ENCODE peak calls at places on chromosomes 1 and 21, in eight cellular contexts. One of them, this sample, is unnamed.
A peak's percentile ranks its signal among the peaks of the same experiment; 100 is the strongest.

GRCh38 chr1:232644209-232644608 is 14.3 kb upstream of the SIPA1L2 start:
- DNase-seq in testis: no peak
- DNase-seq in retinal pigment epithelial cell: no peak
- DNase-seq in tibial nerve: no peak
- DNase-seq in astrocyte: no peak
- DNase-seq in omental fat pad: no peak
- DNase-seq in heart right ventricle: no peak
- DNase-seq in HFF-Myc: no peak
- DNase-seq in this sample: no peak

GRCh38 chr1:82110366-82111254 is 309.9 kb downstream of the ADGRL2 start:
- DNase-seq in testis: no peak
- DNase-seq in omental fat pad: no peak
- DNase-seq in tibial nerve: no peak
- DNase-seq in retinal pigment epithelial cell: no peak
- DNase-seq in astrocyte: no peak
- DNase-seq in heart right ventricle: no peak
- DNase-seq in HFF-Myc: no peak
- DNase-seq in this sample: no peak

GRCh38 chr1:121443131-121443530 is 258.4 kb downstream of the SRGAP2C start:
- DNase-seq in retinal pigment epithelial cell: no peak
- DNase-seq in omental fat pad: no peak
- DNase-seq in HFF-Myc: peak; percentile 25
- DNase-seq in testis: no peak
- DNase-seq in heart right ventricle: no peak
- DNase-seq in tibial nerve: no peak
- DNase-seq in astrocyte: peak; percentile 2
- DNase-seq in this sample: no peak

GRCh38 chr1:64514197-64514765 is 44.4 kb downstream of the CACHD1 start:
- DNase-seq in astrocyte: peak; percentile 92
- DNase-seq in testis: no peak
- DNase-seq in heart right ventricle: no peak
- DNase-seq in tibial nerve: no peak
- DNase-seq in HFF-Myc: peak; percentile 73
- DNase-seq in retinal pigment epithelial cell: no peak
- DNase-seq in omental fat pad: no peak
- DNase-seq in this sample: no peak

GRCh38 chr1:81670286-81670685 is 130.4 kb upstream of the ADGRL2 start:
- DNase-seq in retinal pigment epithelial cell: peak; percentile 91
- DNase-seq in heart right ventricle: peak; percentile 47
- DNase-seq in omental fat pad: peak; percentile 40
- DNase-seq in astrocyte: peak; percentile 94
- DNase-seq in HFF-Myc: peak; percentile 51
- DNase-seq in tibial nerve: peak; percentile 19
- DNase-seq in testis: peak; percentile 89
- DNase-seq in this sample: no peak

GRCh38 chr21:32764186-32764585 is 7.4 kb downstream of the PAXBP1 start:
- DNase-seq in HFF-Myc: no peak
- DNase-seq in astrocyte: no peak
- DNase-seq in retinal pigment epithelial cell: no peak
- DNase-seq in testis: no peak
- DNase-seq in omental fat pad: no peak
- DNase-seq in tibial nerve: no peak
- DNase-seq in heart right ventricle: no peak
- DNase-seq in this sample: no peak

GRCh38 chr1:88276158-88276557 is 407.9 kb upstream of the PKN2 start:
- DNase-seq in testis: no peak
- DNase-seq in omental fat pad: no peak
- DNase-seq in tibial nerve: no peak
- DNase-seq in retinal pigment epithelial cell: peak; percentile 45
- DNase-seq in astrocyte: peak; percentile 87
- DNase-seq in HFF-Myc: peak; percentile 2
- DNase-seq in heart right ventricle: no peak
- DNase-seq in this sample: no peak

GRCh38 chr1:35031103-35031452 is 667 bp downstream of the ZMYM6 start:
- DNase-seq in omental fat pad: no peak
- DNase-seq in tibial nerve: no peak
- DNase-seq in heart right ventricle: no peak
- DNase-seq in testis: peak; percentile 51
- DNase-seq in HFF-Myc: no peak
- DNase-seq in astrocyte: peak; percentile 40
- DNase-seq in retinal pigment epithelial cell: no peak
- DNase-seq in this sample: peak; percentile 22

GRCh38 chr1:224498574-224499170 is 64.1 kb upstream of the WDR26 start:
- DNase-seq in astrocyte: peak; percentile 89
- DNase-seq in heart right ventricle: peak; percentile 15
- DNase-seq in tibial nerve: no peak
- DNase-seq in retinal pigment epithelial cell: peak; percentile 53
- DNase-seq in omental fat pad: no peak
- DNase-seq in HFF-Myc: no peak
- DNase-seq in testis: peak; percentile 45
- DNase-seq in this sample: no peak

GRCh38 chr1:245301162-245301580 is 146.4 kb downstream of the KIF26B start:
- DNase-seq in retinal pigment epithelial cell: no peak
- DNase-seq in heart right ventricle: peak; percentile 23
- DNase-seq in HFF-Myc: no peak
- DNase-seq in astrocyte: peak; percentile 51
- DNase-seq in testis: no peak
- DNase-seq in omental fat pad: no peak
- DNase-seq in tibial nerve: no peak
- DNase-seq in this sample: no peak

GRCh38 chr1:82343381-82343780 is 542.6 kb downstream of the ADGRL2 start:
- DNase-seq in HFF-Myc: no peak
- DNase-seq in retinal pigment epithelial cell: no peak
- DNase-seq in heart right ventricle: no peak
- DNase-seq in astrocyte: no peak
- DNase-seq in testis: no peak
- DNase-seq in omental fat pad: no peak
- DNase-seq in tibial nerve: no peak
- DNase-seq in this sample: no peak

GRCh38 chr1:166272851-166273250 is 106.0 kb upstream of the FAM78B start:
- DNase-seq in retinal pigment epithelial cell: no peak
- DNase-seq in omental fat pad: no peak
- DNase-seq in tibial nerve: no peak
- DNase-seq in astrocyte: peak; percentile 1
- DNase-seq in heart right ventricle: no peak
- DNase-seq in testis: no peak
- DNase-seq in HFF-Myc: no peak
- DNase-seq in this sample: no peak
- TF ChIP-seq CTCF in retinal pigment epithelial cell: no peak
- TF ChIP-seq CTCF in omental fat pad: no peak
- TF ChIP-seq CTCF in tibial nerve: no peak
- TF ChIP-seq CTCF in astrocyte: no peak
- TF ChIP-seq CTCF in heart right ventricle: no peak
- TF ChIP-seq CTCF in testis: no peak
- TF ChIP-seq CTCF in HFF-Myc: no peak
- TF ChIP-seq CTCF in this sample: no peak

DNA sequence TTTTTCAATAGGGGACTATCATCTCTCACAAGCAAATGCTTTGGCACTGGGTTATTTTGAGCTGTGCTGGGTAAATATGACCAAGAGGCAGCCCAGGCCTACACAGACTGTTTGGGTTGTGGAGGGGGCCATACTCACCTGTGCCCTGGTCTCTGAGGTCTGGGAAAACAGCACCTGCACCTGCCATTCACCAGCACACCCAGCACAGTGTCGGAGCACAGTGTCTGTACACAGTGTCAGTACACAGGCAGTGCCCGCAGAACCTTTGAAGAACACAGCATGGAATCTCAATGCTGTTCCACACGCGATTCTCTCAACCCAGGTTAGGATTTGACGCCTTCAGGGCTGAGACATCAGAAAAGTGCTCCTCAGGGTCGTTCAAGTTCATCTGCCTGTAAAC is 35.0 kb upstream of the FAM89A start:
- DNase-seq in tibial nerve: no peak
- DNase-seq in HFF-Myc: no peak
- DNase-seq in testis: no peak
- DNase-seq in retinal pigment epithelial cell: no peak
- DNase-seq in omental fat pad: no peak
- DNase-seq in astrocyte: no peak
- DNase-seq in heart right ventricle: no peak
- DNase-seq in this sample: no peak
- TF ChIP-seq CTCF in tibial nerve: no peak
- TF ChIP-seq CTCF in HFF-Myc: no peak
- TF ChIP-seq CTCF in testis: no peak
- TF ChIP-seq CTCF in retinal pigment epithelial cell: no peak
- TF ChIP-seq CTCF in omental fat pad: no peak
- TF ChIP-seq CTCF in astrocyte: no peak
- TF ChIP-seq CTCF in heart right ventricle: no peak
- TF ChIP-seq CTCF in this sample: no peak

DNA sequence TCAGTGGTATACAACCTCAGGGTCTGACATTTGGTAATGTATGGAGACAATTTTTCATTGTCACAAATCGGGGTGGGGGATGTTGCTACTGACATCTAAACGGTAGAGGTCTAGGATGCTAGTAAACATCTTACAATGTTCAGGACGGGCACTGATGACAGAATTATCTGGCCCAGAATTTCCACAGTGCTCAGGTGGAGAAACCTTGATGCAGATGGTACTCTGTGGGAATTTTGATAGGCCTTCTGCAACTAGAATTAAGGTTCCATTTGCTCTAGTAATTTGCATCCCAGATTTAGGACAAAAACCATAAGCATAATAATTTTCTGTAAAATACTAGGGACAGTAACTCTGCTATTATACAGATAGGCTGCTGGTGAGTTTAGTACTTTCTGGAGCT is 11.2 kb downstream of the METTL13 start:
- DNase-seq in testis: no peak
- DNase-seq in omental fat pad: no peak
- DNase-seq in HFF-Myc: no peak
- DNase-seq in tibial nerve: no peak
- DNase-seq in astrocyte: no peak
- DNase-seq in heart right ventricle: no peak
- DNase-seq in retinal pigment epithelial cell: no peak
- DNase-seq in this sample: no peak
- TF ChIP-seq CTCF in testis: no peak
- TF ChIP-seq CTCF in omental fat pad: no peak
- TF ChIP-seq CTCF in HFF-Myc: no peak
- TF ChIP-seq CTCF in tibial nerve: no peak
- TF ChIP-seq CTCF in astrocyte: no peak
- TF ChIP-seq CTCF in heart right ventricle: no peak
- TF ChIP-seq CTCF in retinal pigment epithelial cell: no peak
- TF ChIP-seq CTCF in this sample: no peak

DNA sequence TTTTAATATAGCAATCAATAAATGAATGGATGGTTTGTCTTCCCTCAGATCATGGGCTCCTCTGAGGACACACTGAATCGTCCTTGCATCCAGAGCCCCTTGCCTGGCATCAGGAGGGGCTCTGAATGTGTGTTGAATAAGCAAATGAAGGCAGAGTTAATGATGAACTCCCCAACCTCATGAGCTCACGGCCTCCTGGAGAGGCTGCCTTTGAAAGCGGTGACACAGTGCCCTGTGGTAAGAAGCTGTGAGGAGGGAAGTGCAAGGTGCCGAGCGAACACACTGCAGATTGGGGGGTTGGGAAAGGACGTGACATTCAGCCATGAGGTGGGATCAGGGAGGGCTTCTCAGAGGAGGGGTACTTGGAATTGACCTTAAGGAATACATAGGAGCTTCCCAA is 3.2 kb upstream of the PARS2 start:
- DNase-seq in testis: no peak
- DNase-seq in astrocyte: no peak
- DNase-seq in retinal pigment epithelial cell: no peak
- DNase-seq in HFF-Myc: no peak
- DNase-seq in tibial nerve: no peak
- DNase-seq in heart right ventricle: no peak
- DNase-seq in omental fat pad: no peak
- DNase-seq in this sample: peak; percentile 20
- TF ChIP-seq CTCF in testis: no peak
- TF ChIP-seq CTCF in astrocyte: no peak
- TF ChIP-seq CTCF in retinal pigment epithelial cell: no peak
- TF ChIP-seq CTCF in HFF-Myc: no peak
- TF ChIP-seq CTCF in tibial nerve: no peak
- TF ChIP-seq CTCF in heart right ventricle: no peak
- TF ChIP-seq CTCF in omental fat pad: no peak
- TF ChIP-seq CTCF in this sample: no peak